ENCODE peak calls at places on chromosomes 16 and 17, in four cellular contexts. One of them, this sample, is unnamed.

GRCh38 chr17:73956595-73957465 is 246.6 kb upstream of the RPL38 start:
- DNase-seq in GM10248: peak; percentile 70
- DNase-seq in PC-3: peak; percentile 66
- DNase-seq in uterus: no peak
- DNase-seq in this sample: peak; percentile 75

GRCh38 chr17:17077101-17077500 is 34.8 kb downstream of the MPRIP start:
- DNase-seq in GM10248: no peak
- DNase-seq in PC-3: no peak
- DNase-seq in uterus: no peak
- DNase-seq in this sample: no peak

GRCh38 chr17:18855831-18856624 is 1.9 kb upstream of the PRPSAP2 start:
- DNase-seq in GM10248: peak; percentile 88
- DNase-seq in PC-3: peak; percentile 98
- DNase-seq in uterus: peak; percentile 95
- DNase-seq in this sample: peak; percentile 95

GRCh38 chr17:76199466-76199865 is 40.8 kb downstream of the RNF157 start:
- DNase-seq in GM10248: no peak
- DNase-seq in PC-3: no peak
- DNase-seq in uterus: no peak
- DNase-seq in this sample: peak; percentile 83

GRCh38 chr16:21277045-21277926 is 804 bp downstream of the CRYM start:
- DNase-seq in GM10248: no peak
- DNase-seq in PC-3: no peak
- DNase-seq in uterus: no peak
- DNase-seq in this sample: no peak

GRCh38 chr16:10616744-10617640 is 36.6 kb upstream of the EMP2 start:
- DNase-seq in GM10248: no peak
- DNase-seq in PC-3: peak; percentile 75
- DNase-seq in uterus: peak; percentile 40
- DNase-seq in this sample: no peak

GRCh38 chr17:4704991-4705390 is 1.1 kb upstream of the PELP1 start:
- DNase-seq in GM10248: no peak
- DNase-seq in PC-3: no peak
- DNase-seq in uterus: no peak
- DNase-seq in this sample: no peak

GRCh38 chr16:11729787-11730186 is 12.9 kb downstream of the TXNDC11 start:
- DNase-seq in GM10248: no peak
- DNase-seq in PC-3: no peak
- DNase-seq in uterus: no peak
- DNase-seq in this sample: no peak

GRCh38 chr16:81945665-81946064 is 65.6 kb downstream of the SDR42E1 start:
- DNase-seq in GM10248: no peak
- DNase-seq in PC-3: no peak
- DNase-seq in uterus: no peak
- DNase-seq in this sample: no peak

GRCh38 chr17:58587713-58588117 is 73.3 kb upstream of the MTMR4 start:
- DNase-seq in GM10248: peak; percentile 77
- DNase-seq in PC-3: peak; percentile 84
- DNase-seq in uterus: peak; percentile 36
- DNase-seq in this sample: peak; percentile 70

GRCh38 chr16:23575834-23576233 is 18.3 kb downstream of the UBFD1 start:
- DNase-seq in GM10248: no peak
- DNase-seq in PC-3: no peak
- DNase-seq in uterus: no peak
- DNase-seq in this sample: no peak

GRCh38 chr17:70563301-70563820 is 394.0 kb downstream of the KCNJ2 start:
- DNase-seq in GM10248: no peak
- DNase-seq in PC-3: no peak
- DNase-seq in uterus: no peak
- DNase-seq in this sample: no peak

GRCh38 chr16:81558444-81559175 is 114.0 kb downstream of the CMIP start:
- DNase-seq in GM10248: no peak
- DNase-seq in PC-3: no peak
- DNase-seq in uterus: no peak
- DNase-seq in this sample: no peak

GRCh38 chr17:2101448-2102257 is 46.8 kb downstream of the HIC1 start:
- DNase-seq in GM10248: no peak
- DNase-seq in PC-3: peak; percentile 94
- DNase-seq in uterus: peak; percentile 70
- DNase-seq in this sample: peak; percentile 79

GRCh38 chr17:30290696-30291570 is 811 bp downstream of the BLMH start:
- DNase-seq in GM10248: peak; percentile 59
- DNase-seq in PC-3: peak; percentile 58
- DNase-seq in uterus: peak; percentile 16
- DNase-seq in this sample: peak; percentile 61

GRCh38 chr17:76888661-76889060 is 20.5 kb downstream of the MGAT5B start:
- DNase-seq in GM10248: no peak
- DNase-seq in PC-3: no peak
- DNase-seq in uterus: no peak
- DNase-seq in this sample: no peak

GRCh38 chr16:24976971-24977672 is 38.0 kb downstream of the ARHGAP17 start:
- DNase-seq in GM10248: no peak
- DNase-seq in PC-3: no peak
- DNase-seq in uterus: no peak
- DNase-seq in this sample: no peak

GRCh38 chr16:79599837-79600635 is 501 bp downstream of the MAF start:
- DNase-seq in GM10248: no peak
- DNase-seq in PC-3: no peak
- DNase-seq in uterus: peak; percentile 69
- DNase-seq in this sample: peak; percentile 37

GRCh38 chr17:28882154-28882895 is 15.2 kb downstream of the FLOT2 start:
- DNase-seq in GM10248: no peak
- DNase-seq in PC-3: no peak
- DNase-seq in uterus: no peak
- DNase-seq in this sample: no peak

GRCh38 chr16:51156836-51157235 is 5.8 kb upstream of the SALL1 start:
- DNase-seq in GM10248: no peak
- DNase-seq in PC-3: no peak
- DNase-seq in uterus: no peak
- DNase-seq in this sample: no peak

GRCh38 chr16:6113749-6114148 is 1016.2 kb upstream of the EEF2KMT start:
- DNase-seq in GM10248: no peak
- DNase-seq in PC-3: no peak
- DNase-seq in uterus: no peak
- DNase-seq in this sample: no peak

GRCh38 chr17:63480826-63481487 is 4.1 kb downstream of the ACE start:
- DNase-seq in GM10248: no peak
- DNase-seq in PC-3: no peak
- DNase-seq in uterus: no peak
- DNase-seq in this sample: no peak

DNA sequence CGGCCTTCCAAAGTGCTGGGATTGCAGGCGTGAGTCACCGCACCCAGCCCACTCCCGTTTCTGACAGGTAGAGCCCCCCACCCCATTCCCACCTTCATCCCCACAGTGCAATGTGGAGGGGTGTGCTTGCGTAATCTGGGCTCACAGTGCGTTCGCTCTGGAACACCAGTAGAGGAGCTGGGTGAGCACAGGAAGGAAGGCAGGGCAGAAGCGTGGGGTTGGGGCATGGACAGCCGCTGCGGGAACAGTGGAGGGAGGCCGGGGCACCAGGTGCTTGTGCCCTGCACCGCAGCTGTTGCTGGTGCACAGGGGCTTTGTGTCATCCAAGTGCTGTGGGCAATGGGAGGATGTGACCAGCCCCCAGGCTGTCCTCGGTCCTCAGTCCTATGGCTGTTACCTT is 24.7 kb downstream of the KDM8 start:
- DNase-seq in GM10248: no peak
- DNase-seq in PC-3: no peak
- DNase-seq in uterus: no peak
- DNase-seq in this sample: no peak
- TF ChIP-seq CTCF in GM10248: no peak
- TF ChIP-seq CTCF in PC-3: no peak
- TF ChIP-seq CTCF in uterus: no peak
- TF ChIP-seq CTCF in this sample: no peak

GRCh38 chr16:68233085-68233834 is 2.7 kb downstream of the ESRP2 start:
- DNase-seq in GM10248: no peak
- DNase-seq in PC-3: no peak
- DNase-seq in uterus: no peak
- DNase-seq in this sample: peak; percentile 61

GRCh38 chr16:68235105-68235881 is 634 bp downstream of the ESRP2 start:
- DNase-seq in GM10248: no peak
- DNase-seq in PC-3: peak; percentile 22
- DNase-seq in uterus: no peak
- DNase-seq in this sample: peak; percentile 23

GRCh38 chr16:68235882-68236803 is at the start of gene ESRP2:
- DNase-seq in GM10248: peak; percentile 67
- DNase-seq in PC-3: peak; percentile 88
- DNase-seq in uterus: no peak
- DNase-seq in this sample: peak; percentile 57

GRCh38 chr16:68233835-68234187 is 2.1 kb downstream of the ESRP2 start:
- DNase-seq in GM10248: no peak
- DNase-seq in PC-3: no peak
- DNase-seq in uterus: no peak
- DNase-seq in this sample: no peak

DNA sequence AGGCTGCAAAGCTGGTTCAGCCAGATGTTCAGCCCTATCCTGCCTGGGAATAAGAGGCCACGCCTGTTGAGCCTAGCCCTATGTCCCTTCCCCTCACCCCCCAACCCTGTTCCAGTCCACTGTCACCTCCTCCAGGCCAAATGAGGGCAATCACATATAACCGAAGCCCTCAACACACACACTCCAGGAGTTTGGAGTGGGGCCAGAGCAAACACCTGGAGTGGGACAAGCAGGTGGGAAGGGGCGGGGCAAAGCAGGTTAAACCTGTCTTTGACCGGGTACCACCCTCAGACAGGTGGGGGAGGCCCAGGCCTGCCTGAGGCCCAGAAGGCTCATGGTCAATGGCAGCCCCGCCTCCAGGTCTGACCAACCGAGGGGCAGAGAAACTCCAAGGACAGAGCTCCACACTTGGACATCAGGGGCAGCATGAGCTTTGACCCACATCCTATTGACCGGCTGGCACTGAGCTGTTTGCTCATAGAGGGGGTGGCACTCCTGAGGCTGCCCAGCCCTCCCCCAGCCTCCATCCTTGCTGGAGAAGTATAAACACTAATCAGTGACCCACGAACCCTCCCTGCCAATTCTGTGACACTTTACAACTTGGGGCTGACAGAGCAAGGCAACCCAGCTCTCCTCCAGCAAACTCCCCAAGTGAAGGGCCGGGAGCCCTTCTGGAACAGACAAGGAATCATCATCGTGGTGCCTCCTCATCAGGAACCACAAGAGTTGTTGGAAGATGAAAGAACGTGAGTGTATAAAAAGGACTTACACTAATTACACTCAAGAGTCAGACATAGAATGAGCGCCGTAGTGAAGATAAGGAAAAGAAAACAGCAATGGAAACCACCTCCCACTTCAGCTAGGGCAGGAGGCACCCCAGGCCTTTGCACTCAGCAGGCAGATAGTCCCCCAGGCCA is 1.5 kb downstream of the ESRP2 start:
- DNase-seq in GM10248: no peak
- DNase-seq in PC-3: peak; percentile 90
- DNase-seq in uterus: no peak
- DNase-seq in this sample: peak; percentile 16
- TF ChIP-seq CTCF in GM10248: no peak
- TF ChIP-seq CTCF in PC-3: no peak
- TF ChIP-seq CTCF in uterus: no peak
- TF ChIP-seq CTCF in this sample: no peak

GRCh38 chr16:13919330-13919682 is 648 bp upstream of the ERCC4 start:
- DNase-seq in GM10248: peak; percentile 46
- DNase-seq in PC-3: peak; percentile 50
- DNase-seq in uterus: no peak
- DNase-seq in this sample: peak; percentile 23
- TF ChIP-seq CTCF in GM10248: peak; percentile 50
- TF ChIP-seq CTCF in PC-3: no peak
- TF ChIP-seq CTCF in uterus: no peak
- TF ChIP-seq CTCF in this sample: peak; percentile 92

DNA sequence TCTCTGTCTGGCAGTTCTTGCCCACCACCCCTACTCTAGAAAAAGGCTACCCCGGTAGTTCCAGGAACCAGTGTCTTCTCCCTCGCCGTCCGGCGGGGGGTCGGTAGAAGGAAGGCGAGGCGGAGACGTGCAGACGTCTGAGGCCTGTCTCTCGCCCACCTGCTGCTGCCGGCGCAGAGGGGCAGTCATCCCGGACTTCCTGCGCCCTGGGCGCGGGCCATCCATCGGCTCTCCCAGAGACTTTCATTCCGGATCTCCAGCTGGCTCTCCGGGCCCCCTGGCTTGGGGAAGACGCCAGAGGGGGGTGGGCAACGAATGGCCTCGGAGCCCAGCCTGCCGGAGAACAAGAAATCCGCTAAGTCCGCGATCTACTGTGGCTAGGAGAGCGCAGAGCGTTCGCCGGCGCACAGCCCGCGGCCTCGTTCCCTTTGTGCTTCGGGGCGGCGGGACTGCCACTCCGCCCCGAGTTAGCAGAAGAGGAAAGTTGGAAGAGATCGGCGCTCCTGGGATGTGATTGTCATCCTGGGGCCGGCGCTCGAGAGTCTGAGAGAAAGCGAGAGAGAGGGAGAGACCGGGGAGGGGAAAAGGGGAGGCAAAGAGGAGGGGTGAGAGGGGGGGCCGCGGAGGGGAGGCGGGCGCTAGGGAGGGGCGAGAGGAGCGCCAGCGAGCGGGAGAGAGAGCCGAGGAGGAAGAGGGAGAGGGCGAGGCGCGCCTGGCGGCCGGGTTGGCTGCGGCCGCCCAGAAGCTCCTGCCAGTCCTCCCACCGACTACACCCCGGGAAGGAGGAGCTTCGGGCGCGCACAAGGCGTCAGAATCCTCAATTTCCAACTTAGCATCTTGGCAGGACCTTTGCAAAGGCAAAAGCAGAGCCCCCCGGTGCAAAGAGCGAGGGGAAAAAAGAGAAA is at the start of gene IRX5:
- DNase-seq in GM10248: peak; percentile 43
- DNase-seq in PC-3: peak; percentile 12
- DNase-seq in uterus: peak; percentile 84
- DNase-seq in this sample: peak; percentile 49
- TF ChIP-seq CTCF in GM10248: no peak
- TF ChIP-seq CTCF in PC-3: no peak
- TF ChIP-seq CTCF in uterus: no peak
- TF ChIP-seq CTCF in this sample: no peak

DNA sequence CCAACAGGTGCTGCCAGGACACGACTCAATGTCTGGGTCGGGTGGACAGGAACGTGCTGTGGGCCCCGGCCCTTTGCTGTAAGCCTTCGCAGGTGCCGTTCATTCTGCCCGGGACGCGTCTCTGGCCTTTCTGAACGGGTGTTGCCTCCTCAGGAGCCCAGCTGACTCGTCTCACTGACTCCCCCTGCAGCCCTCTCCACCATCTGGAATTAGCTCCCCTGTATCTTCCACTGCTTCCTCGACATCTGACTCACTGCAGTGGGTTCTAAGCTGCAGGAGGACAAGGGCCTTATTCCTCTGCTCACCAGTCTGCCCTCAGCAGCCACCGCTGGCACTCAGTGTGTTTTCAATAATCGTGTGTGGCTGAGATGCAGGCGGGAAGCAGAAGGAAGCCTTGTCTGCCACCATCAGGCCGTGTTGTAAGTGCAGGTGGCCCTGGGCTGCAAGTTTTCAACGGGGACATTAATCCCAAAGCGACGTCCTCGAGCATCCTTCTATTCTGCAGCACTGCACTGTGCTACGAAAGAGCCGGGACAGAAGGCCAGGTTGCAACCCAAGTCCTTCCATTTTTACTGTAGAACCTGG is 256.2 kb downstream of the FOXL1 start:
- DNase-seq in GM10248: no peak
- DNase-seq in PC-3: peak; percentile 7
- DNase-seq in uterus: no peak
- DNase-seq in this sample: no peak
- TF ChIP-seq CTCF in GM10248: no peak
- TF ChIP-seq CTCF in PC-3: peak; percentile 37
- TF ChIP-seq CTCF in uterus: no peak
- TF ChIP-seq CTCF in this sample: no peak

GRCh38 chr17:48908047-48908843 is at the start of gene UBE2Z:
- DNase-seq in GM10248: peak; percentile 96
- DNase-seq in PC-3: peak; percentile 98
- DNase-seq in uterus: peak; percentile 94
- DNase-seq in this sample: peak; percentile 92
- TF ChIP-seq CTCF in GM10248: no peak
- TF ChIP-seq CTCF in PC-3: peak; percentile 40
- TF ChIP-seq CTCF in uterus: peak; percentile 18
- TF ChIP-seq CTCF in this sample: no peak